ENCODE peak calls at places on chromosomes 7 and 10, in five cellular contexts. One of them, this sample, is unnamed.

GRCh38 chr10:109504401-109504800 is 418.9 kb downstream of the XPNPEP1 start:
- DNase-seq in IMR-90: no peak
- DNase-seq in ELR: peak
- DNase-seq in cardiac septum: no peak
- DNase-seq in type B pancreatic cell: no peak
- DNase-seq in this sample: no peak

GRCh38 chr10:22252286-22252800 is 34.5 kb upstream of the EBLN1 start:
- DNase-seq in type B pancreatic cell: peak
- DNase-seq in cardiac septum: peak
- DNase-seq in IMR-90: no peak
- DNase-seq in ELR: peak
- DNase-seq in this sample: peak

GRCh38 chr10:89352039-89352597 is 24.3 kb downstream of the IFIT3 start:
- DNase-seq in ELR: peak
- DNase-seq in type B pancreatic cell: no peak
- DNase-seq in cardiac septum: no peak
- DNase-seq in IMR-90: peak
- DNase-seq in this sample: peak

GRCh38 chr7:111855842-111856227 is 293.5 kb upstream of the IMMP2L start:
- DNase-seq in ELR: peak
- DNase-seq in cardiac septum: no peak
- DNase-seq in IMR-90: peak
- DNase-seq in type B pancreatic cell: no peak
- DNase-seq in this sample: no peak

GRCh38 chr7:73451780-73452398 is 18.3 kb downstream of the FZD9 start:
- DNase-seq in cardiac septum: no peak
- DNase-seq in IMR-90: peak
- DNase-seq in type B pancreatic cell: no peak
- DNase-seq in ELR: peak
- DNase-seq in this sample: no peak

GRCh38 chr10:47301833-47302232 is 1.8 kb downstream of the GDF10 start:
- DNase-seq in ELR: no peak
- DNase-seq in type B pancreatic cell: no peak
- DNase-seq in IMR-90: no peak
- DNase-seq in cardiac septum: no peak
- DNase-seq in this sample: no peak

GRCh38 chr10:124152781-124153600 is 59.6 kb upstream of the CHST15 start:
- DNase-seq in IMR-90: peak
- DNase-seq in type B pancreatic cell: no peak
- DNase-seq in ELR: peak
- DNase-seq in cardiac septum: peak
- DNase-seq in this sample: no peak

GRCh38 chr10:29839826-29840515 is 205.2 kb upstream of the SVIL start:
- DNase-seq in type B pancreatic cell: no peak
- DNase-seq in IMR-90: no peak
- DNase-seq in ELR: no peak
- DNase-seq in cardiac septum: no peak
- DNase-seq in this sample: no peak

GRCh38 chr10:16227674-16228073 is 209.1 kb upstream of the PTER start:
- DNase-seq in type B pancreatic cell: no peak
- DNase-seq in cardiac septum: no peak
- DNase-seq in ELR: no peak
- DNase-seq in IMR-90: no peak
- DNase-seq in this sample: no peak

GRCh38 chr10:4407783-4408182 is 418.2 kb upstream of the AKR1E2 start:
- DNase-seq in ELR: peak
- DNase-seq in cardiac septum: no peak
- DNase-seq in IMR-90: peak
- DNase-seq in type B pancreatic cell: no peak
- DNase-seq in this sample: no peak

GRCh38 chr10:31318382-31318853 is 598 bp upstream of the ZEB1 start:
- DNase-seq in IMR-90: peak
- DNase-seq in cardiac septum: peak
- DNase-seq in type B pancreatic cell: peak
- DNase-seq in ELR: peak
- DNase-seq in this sample: peak

GRCh38 chr7:23938937-23939552 is 229.0 kb downstream of the STK31 start:
- DNase-seq in IMR-90: peak
- DNase-seq in cardiac septum: no peak
- DNase-seq in type B pancreatic cell: no peak
- DNase-seq in ELR: peak
- DNase-seq in this sample: no peak

GRCh38 chr10:50561266-50561665 is 62.5 kb downstream of the SGMS1 start:
- DNase-seq in type B pancreatic cell: no peak
- DNase-seq in cardiac septum: no peak
- DNase-seq in IMR-90: peak
- DNase-seq in ELR: no peak
- DNase-seq in this sample: no peak

GRCh38 chr10:88793747-88794299 is 8.7 kb upstream of the LIPM start:
- DNase-seq in IMR-90: peak
- DNase-seq in type B pancreatic cell: no peak
- DNase-seq in cardiac septum: no peak
- DNase-seq in ELR: peak
- DNase-seq in this sample: no peak

GRCh38 chr10:52568309-52568708 is 204.3 kb downstream of the MBL2 start:
- DNase-seq in type B pancreatic cell: no peak
- DNase-seq in IMR-90: peak
- DNase-seq in cardiac septum: no peak
- DNase-seq in ELR: peak
- DNase-seq in this sample: no peak